ENCODE peak calls at places on chromosomes 6 and 20, in ten cellular contexts. One of them, this sample, is unnamed.

GRCh38 chr20:48556956-48557355 is 270.8 kb downstream of the PREX1 start:
- DNase-seq in ovary: no peak
- DNase-seq in tibial nerve: no peak
- DNase-seq in effector memory CD4-positive, alpha-beta T cell: no peak
- DNase-seq in left colon: no peak
- DNase-seq in heart left ventricle: no peak
- DNase-seq in EL: no peak
- DNase-seq in skeletal muscle cell: no peak
- DNase-seq in T-helper 2 cell treated with Interferon-gamma antibody and Interleukin-4, amounts not matched to agents 5 μg/mL and 100 μg/mL, for 36 hours: no peak
- DNase-seq in SJSA1: no peak
- DNase-seq in this sample: no peak

GRCh38 chr6:154872605-154873004 is 122.5 kb upstream of the TIAM2 start:
- DNase-seq in tibial nerve: no peak
- DNase-seq in skeletal muscle cell: no peak
- DNase-seq in left colon: no peak
- DNase-seq in EL: no peak
- DNase-seq in SJSA1: no peak
- DNase-seq in effector memory CD4-positive, alpha-beta T cell: no peak
- DNase-seq in ovary: no peak
- DNase-seq in heart left ventricle: no peak
- DNase-seq in T-helper 2 cell treated with Interferon-gamma antibody and Interleukin-4, amounts not matched to agents 5 μg/mL and 100 μg/mL, for 36 hours: no peak
- DNase-seq in this sample: no peak

GRCh38 chr6:107697682-107698081 is 126.4 kb downstream of the SCML4 start:
- DNase-seq in effector memory CD4-positive, alpha-beta T cell: no peak
- DNase-seq in heart left ventricle: no peak
- DNase-seq in ovary: no peak
- DNase-seq in tibial nerve: no peak
- DNase-seq in EL: no peak
- DNase-seq in left colon: no peak
- DNase-seq in SJSA1: no peak
- DNase-seq in T-helper 2 cell treated with Interferon-gamma antibody and Interleukin-4, amounts not matched to agents 5 μg/mL and 100 μg/mL, for 36 hours: no peak
- DNase-seq in skeletal muscle cell: peak
- DNase-seq in this sample: no peak

GRCh38 chr6:68077661-68078060 is 557.4 kb upstream of the ADGRB3 start:
- DNase-seq in heart left ventricle: no peak
- DNase-seq in SJSA1: no peak
- DNase-seq in T-helper 2 cell treated with Interferon-gamma antibody and Interleukin-4, amounts not matched to agents 5 μg/mL and 100 μg/mL, for 36 hours: no peak
- DNase-seq in left colon: no peak
- DNase-seq in ovary: no peak
- DNase-seq in tibial nerve: no peak
- DNase-seq in effector memory CD4-positive, alpha-beta T cell: no peak
- DNase-seq in skeletal muscle cell: no peak
- DNase-seq in EL: no peak
- DNase-seq in this sample: no peak

GRCh38 chr6:158053377-158054313 is 72.0 kb downstream of the SYNJ2 start:
- DNase-seq in SJSA1: no peak
- DNase-seq in effector memory CD4-positive, alpha-beta T cell: no peak
- DNase-seq in heart left ventricle: no peak
- DNase-seq in EL: no peak
- DNase-seq in left colon: no peak
- DNase-seq in tibial nerve: no peak
- DNase-seq in ovary: no peak
- DNase-seq in T-helper 2 cell treated with Interferon-gamma antibody and Interleukin-4, amounts not matched to agents 5 μg/mL and 100 μg/mL, for 36 hours: no peak
- DNase-seq in skeletal muscle cell: no peak
- DNase-seq in this sample: no peak

GRCh38 chr6:15627829-15628228 is 35.0 kb downstream of the DTNBP1 start:
- DNase-seq in tibial nerve: no peak
- DNase-seq in SJSA1: no peak
- DNase-seq in effector memory CD4-positive, alpha-beta T cell: no peak
- DNase-seq in ovary: no peak
- DNase-seq in heart left ventricle: no peak
- DNase-seq in skeletal muscle cell: no peak
- DNase-seq in EL: no peak
- DNase-seq in left colon: no peak
- DNase-seq in T-helper 2 cell treated with Interferon-gamma antibody and Interleukin-4, amounts not matched to agents 5 μg/mL and 100 μg/mL, for 36 hours: no peak
- DNase-seq in this sample: no peak

GRCh38 chr6:68364276-68364785 is 270.8 kb upstream of the ADGRB3 start:
- DNase-seq in skeletal muscle cell: no peak
- DNase-seq in left colon: no peak
- DNase-seq in SJSA1: no peak
- DNase-seq in ovary: no peak
- DNase-seq in heart left ventricle: no peak
- DNase-seq in EL: no peak
- DNase-seq in effector memory CD4-positive, alpha-beta T cell: no peak
- DNase-seq in tibial nerve: no peak
- DNase-seq in T-helper 2 cell treated with Interferon-gamma antibody and Interleukin-4, amounts not matched to agents 5 μg/mL and 100 μg/mL, for 36 hours: no peak
- DNase-seq in this sample: no peak

GRCh38 chr6:35808688-35809087 is 3.5 kb downstream of the LHFPL5 start:
- DNase-seq in skeletal muscle cell: peak
- DNase-seq in EL: no peak
- DNase-seq in T-helper 2 cell treated with Interferon-gamma antibody and Interleukin-4, amounts not matched to agents 5 μg/mL and 100 μg/mL, for 36 hours: no peak
- DNase-seq in effector memory CD4-positive, alpha-beta T cell: no peak
- DNase-seq in SJSA1: no peak
- DNase-seq in left colon: no peak
- DNase-seq in tibial nerve: no peak
- DNase-seq in ovary: no peak
- DNase-seq in heart left ventricle: no peak
- DNase-seq in this sample: no peak

GRCh38 chr6:29345380-29345779 is 23.3 kb downstream of the OR5V1 start:
- DNase-seq in heart left ventricle: no peak
- DNase-seq in effector memory CD4-positive, alpha-beta T cell: no peak
- DNase-seq in SJSA1: no peak
- DNase-seq in EL: no peak
- DNase-seq in left colon: no peak
- DNase-seq in skeletal muscle cell: no peak
- DNase-seq in T-helper 2 cell treated with Interferon-gamma antibody and Interleukin-4, amounts not matched to agents 5 μg/mL and 100 μg/mL, for 36 hours: no peak
- DNase-seq in ovary: no peak
- DNase-seq in tibial nerve: no peak
- DNase-seq in this sample: no peak

GRCh38 chr20:15616626-15617025 is 956.6 kb downstream of the KIF16B start:
- DNase-seq in EL: peak
- DNase-seq in T-helper 2 cell treated with Interferon-gamma antibody and Interleukin-4, amounts not matched to agents 5 μg/mL and 100 μg/mL, for 36 hours: no peak
- DNase-seq in heart left ventricle: no peak
- DNase-seq in skeletal muscle cell: no peak
- DNase-seq in ovary: no peak
- DNase-seq in tibial nerve: no peak
- DNase-seq in effector memory CD4-positive, alpha-beta T cell: no peak
- DNase-seq in SJSA1: no peak
- DNase-seq in left colon: no peak
- DNase-seq in this sample: no peak

GRCh38 chr6:116144590-116144989 is 18.7 kb upstream of the COL10A1 start:
- DNase-seq in effector memory CD4-positive, alpha-beta T cell: no peak
- DNase-seq in heart left ventricle: no peak
- DNase-seq in SJSA1: peak
- DNase-seq in T-helper 2 cell treated with Interferon-gamma antibody and Interleukin-4, amounts not matched to agents 5 μg/mL and 100 μg/mL, for 36 hours: no peak
- DNase-seq in left colon: no peak
- DNase-seq in tibial nerve: no peak
- DNase-seq in ovary: no peak
- DNase-seq in skeletal muscle cell: peak
- DNase-seq in EL: peak
- DNase-seq in this sample: no peak

GRCh38 chr20:8464368-8464767 is 332.3 kb downstream of the PLCB1 start:
- DNase-seq in skeletal muscle cell: no peak
- DNase-seq in EL: no peak
- DNase-seq in T-helper 2 cell treated with Interferon-gamma antibody and Interleukin-4, amounts not matched to agents 5 μg/mL and 100 μg/mL, for 36 hours: no peak
- DNase-seq in left colon: no peak
- DNase-seq in heart left ventricle: no peak
- DNase-seq in tibial nerve: no peak
- DNase-seq in ovary: no peak
- DNase-seq in effector memory CD4-positive, alpha-beta T cell: no peak
- DNase-seq in SJSA1: no peak
- DNase-seq in this sample: no peak

GRCh38 chr6:40714576-40715500 is 127.7 kb upstream of the LRFN2 start:
- DNase-seq in SJSA1: no peak
- DNase-seq in EL: no peak
- DNase-seq in skeletal muscle cell: no peak
- DNase-seq in T-helper 2 cell treated with Interferon-gamma antibody and Interleukin-4, amounts not matched to agents 5 μg/mL and 100 μg/mL, for 36 hours: no peak
- DNase-seq in effector memory CD4-positive, alpha-beta T cell: no peak
- DNase-seq in heart left ventricle: no peak
- DNase-seq in ovary: no peak
- DNase-seq in tibial nerve: no peak
- DNase-seq in left colon: peak
- DNase-seq in this sample: no peak

GRCh38 chr20:46324960-46325703 is 16.8 kb upstream of the CDH22 start:
- DNase-seq in left colon: no peak
- DNase-seq in T-helper 2 cell treated with Interferon-gamma antibody and Interleukin-4, amounts not matched to agents 5 μg/mL and 100 μg/mL, for 36 hours: no peak
- DNase-seq in effector memory CD4-positive, alpha-beta T cell: no peak
- DNase-seq in heart left ventricle: no peak
- DNase-seq in SJSA1: peak
- DNase-seq in skeletal muscle cell: no peak
- DNase-seq in ovary: no peak
- DNase-seq in EL: peak
- DNase-seq in tibial nerve: peak
- DNase-seq in this sample: no peak

GRCh38 chr6:123898669-123899068 is 95.0 kb downstream of the NKAIN2 start:
- DNase-seq in SJSA1: no peak
- DNase-seq in ovary: no peak
- DNase-seq in effector memory CD4-positive, alpha-beta T cell: no peak
- DNase-seq in skeletal muscle cell: no peak
- DNase-seq in T-helper 2 cell treated with Interferon-gamma antibody and Interleukin-4, amounts not matched to agents 5 μg/mL and 100 μg/mL, for 36 hours: no peak
- DNase-seq in EL: no peak
- DNase-seq in left colon: no peak
- DNase-seq in tibial nerve: no peak
- DNase-seq in heart left ventricle: no peak
- DNase-seq in this sample: no peak

GRCh38 chr6:113122060-113122459 is 735.1 kb upstream of the MARCKS start:
- DNase-seq in ovary: no peak
- DNase-seq in skeletal muscle cell: peak
- DNase-seq in T-helper 2 cell treated with Interferon-gamma antibody and Interleukin-4, amounts not matched to agents 5 μg/mL and 100 μg/mL, for 36 hours: no peak
- DNase-seq in effector memory CD4-positive, alpha-beta T cell: no peak
- DNase-seq in heart left ventricle: no peak
- DNase-seq in tibial nerve: no peak
- DNase-seq in EL: peak
- DNase-seq in SJSA1: peak
- DNase-seq in left colon: no peak
- DNase-seq in this sample: no peak

GRCh38 chr6:41359617-41360313 is 24.4 kb downstream of the NCR2 start:
- DNase-seq in skeletal muscle cell: no peak
- DNase-seq in T-helper 2 cell treated with Interferon-gamma antibody and Interleukin-4, amounts not matched to agents 5 μg/mL and 100 μg/mL, for 36 hours: no peak
- DNase-seq in EL: no peak
- DNase-seq in ovary: no peak
- DNase-seq in left colon: no peak
- DNase-seq in effector memory CD4-positive, alpha-beta T cell: no peak
- DNase-seq in SJSA1: no peak
- DNase-seq in heart left ventricle: no peak
- DNase-seq in tibial nerve: no peak
- DNase-seq in this sample: no peak

GRCh38 chr20:11403711-11404110 is 514.0 kb upstream of the BTBD3 start:
- DNase-seq in tibial nerve: no peak
- DNase-seq in left colon: no peak
- DNase-seq in skeletal muscle cell: no peak
- DNase-seq in heart left ventricle: no peak
- DNase-seq in ovary: peak
- DNase-seq in SJSA1: no peak
- DNase-seq in effector memory CD4-positive, alpha-beta T cell: no peak
- DNase-seq in T-helper 2 cell treated with Interferon-gamma antibody and Interleukin-4, amounts not matched to agents 5 μg/mL and 100 μg/mL, for 36 hours: no peak
- DNase-seq in EL: no peak
- DNase-seq in this sample: no peak

GRCh38 chr6:132190815-132191175 is 210.5 kb downstream of the MOXD1 start:
- DNase-seq in heart left ventricle: no peak
- DNase-seq in left colon: no peak
- DNase-seq in ovary: no peak
- DNase-seq in skeletal muscle cell: peak
- DNase-seq in SJSA1: peak
- DNase-seq in EL: peak
- DNase-seq in effector memory CD4-positive, alpha-beta T cell: no peak
- DNase-seq in tibial nerve: no peak
- DNase-seq in T-helper 2 cell treated with Interferon-gamma antibody and Interleukin-4, amounts not matched to agents 5 μg/mL and 100 μg/mL, for 36 hours: no peak
- DNase-seq in this sample: no peak

GRCh38 chr6:25369450-25370086 is 90.4 kb downstream of the CARMIL1 start:
- DNase-seq in left colon: no peak
- DNase-seq in SJSA1: no peak
- DNase-seq in EL: no peak
- DNase-seq in effector memory CD4-positive, alpha-beta T cell: no peak
- DNase-seq in tibial nerve: no peak
- DNase-seq in T-helper 2 cell treated with Interferon-gamma antibody and Interleukin-4, amounts not matched to agents 5 μg/mL and 100 μg/mL, for 36 hours: peak
- DNase-seq in skeletal muscle cell: no peak
- DNase-seq in heart left ventricle: no peak
- DNase-seq in ovary: no peak
- DNase-seq in this sample: no peak

GRCh38 chr6:3628143-3628840 is 123.2 kb downstream of the PXDC1 start:
- DNase-seq in heart left ventricle: no peak
- DNase-seq in EL: no peak
- DNase-seq in tibial nerve: no peak
- DNase-seq in T-helper 2 cell treated with Interferon-gamma antibody and Interleukin-4, amounts not matched to agents 5 μg/mL and 100 μg/mL, for 36 hours: no peak
- DNase-seq in effector memory CD4-positive, alpha-beta T cell: no peak
- DNase-seq in skeletal muscle cell: no peak
- DNase-seq in left colon: no peak
- DNase-seq in SJSA1: no peak
- DNase-seq in ovary: no peak
- DNase-seq in this sample: no peak

GRCh38 chr6:110357298-110357695 is 852 bp downstream of the METTL24 start:
- DNase-seq in ovary: peak
- DNase-seq in T-helper 2 cell treated with Interferon-gamma antibody and Interleukin-4, amounts not matched to agents 5 μg/mL and 100 μg/mL, for 36 hours: no peak
- DNase-seq in effector memory CD4-positive, alpha-beta T cell: no peak
- DNase-seq in SJSA1: no peak
- DNase-seq in skeletal muscle cell: no peak
- DNase-seq in heart left ventricle: no peak
- DNase-seq in left colon: no peak
- DNase-seq in tibial nerve: no peak
- DNase-seq in EL: peak
- DNase-seq in this sample: no peak

GRCh38 chr6:117387454-117387974 is 38.2 kb downstream of the ROS1 start:
- DNase-seq in T-helper 2 cell treated with Interferon-gamma antibody and Interleukin-4, amounts not matched to agents 5 μg/mL and 100 μg/mL, for 36 hours: no peak
- DNase-seq in effector memory CD4-positive, alpha-beta T cell: no peak
- DNase-seq in tibial nerve: no peak
- DNase-seq in left colon: no peak
- DNase-seq in ovary: no peak
- DNase-seq in EL: no peak
- DNase-seq in heart left ventricle: no peak
- DNase-seq in SJSA1: no peak
- DNase-seq in skeletal muscle cell: no peak
- DNase-seq in this sample: no peak

GRCh38 chr6:110593637-110594036 is 117.2 kb upstream of the SLC22A16 start:
- DNase-seq in ovary: no peak
- DNase-seq in effector memory CD4-positive, alpha-beta T cell: no peak
- DNase-seq in EL: no peak
- DNase-seq in T-helper 2 cell treated with Interferon-gamma antibody and Interleukin-4, amounts not matched to agents 5 μg/mL and 100 μg/mL, for 36 hours: no peak
- DNase-seq in SJSA1: no peak
- DNase-seq in left colon: no peak
- DNase-seq in heart left ventricle: no peak
- DNase-seq in tibial nerve: no peak
- DNase-seq in skeletal muscle cell: no peak
- DNase-seq in this sample: no peak

GRCh38 chr20:15653396-15654207 is 919.6 kb downstream of the KIF16B start:
- DNase-seq in effector memory CD4-positive, alpha-beta T cell: no peak
- DNase-seq in heart left ventricle: no peak
- DNase-seq in EL: peak
- DNase-seq in left colon: no peak
- DNase-seq in ovary: no peak
- DNase-seq in T-helper 2 cell treated with Interferon-gamma antibody and Interleukin-4, amounts not matched to agents 5 μg/mL and 100 μg/mL, for 36 hours: no peak
- DNase-seq in tibial nerve: no peak
- DNase-seq in SJSA1: no peak
- DNase-seq in skeletal muscle cell: no peak
- DNase-seq in this sample: no peak

GRCh38 chr6:135008941-135009290 is 45.7 kb downstream of the HBS1L start:
- DNase-seq in T-helper 2 cell treated with Interferon-gamma antibody and Interleukin-4, amounts not matched to agents 5 μg/mL and 100 μg/mL, for 36 hours: no peak
- DNase-seq in tibial nerve: no peak
- DNase-seq in skeletal muscle cell: no peak
- DNase-seq in SJSA1: no peak
- DNase-seq in EL: no peak
- DNase-seq in ovary: no peak
- DNase-seq in left colon: no peak
- DNase-seq in heart left ventricle: no peak
- DNase-seq in effector memory CD4-positive, alpha-beta T cell: no peak
- DNase-seq in this sample: no peak

GRCh38 chr20:40938020-40938419 is 90.6 kb upstream of the TOP1 start:
- DNase-seq in T-helper 2 cell treated with Interferon-gamma antibody and Interleukin-4, amounts not matched to agents 5 μg/mL and 100 μg/mL, for 36 hours: no peak
- DNase-seq in heart left ventricle: no peak
- DNase-seq in ovary: no peak
- DNase-seq in tibial nerve: no peak
- DNase-seq in SJSA1: no peak
- DNase-seq in effector memory CD4-positive, alpha-beta T cell: no peak
- DNase-seq in left colon: no peak
- DNase-seq in skeletal muscle cell: no peak
- DNase-seq in EL: no peak
- DNase-seq in this sample: no peak

GRCh38 chr20:34880095-34880680 is 3.8 kb downstream of the ACSS2 start:
- DNase-seq in T-helper 2 cell treated with Interferon-gamma antibody and Interleukin-4, amounts not matched to agents 5 μg/mL and 100 μg/mL, for 36 hours: no peak
- DNase-seq in tibial nerve: no peak
- DNase-seq in left colon: peak
- DNase-seq in ovary: no peak
- DNase-seq in skeletal muscle cell: no peak
- DNase-seq in EL: no peak
- DNase-seq in SJSA1: no peak
- DNase-seq in heart left ventricle: no peak
- DNase-seq in effector memory CD4-positive, alpha-beta T cell: no peak
- DNase-seq in this sample: no peak